ENCODE peak calls at places on chromosomes 13 and 19, in ten cellular contexts. A is lower leg skin, N is nephron progenitor cell, T is esophagus squamous epithelium, K is RWPE1, U is Calu3, J is AG04450, F is endothelial cell, V is breast epithelium, W is tibial nerve. X is an unnamed sample.

GRCh38 chr19:33431986-33432385 is 58.5 kb downstream of the CEBPG start:
- DNase-seq in A (no peak), T (no peak), F (no peak), V (no peak), N (no peak), U (no peak), K (no peak), J (no peak), W (no peak), X (peak)

GRCh38 chr13:110984392-110984791 is 69.5 kb upstream of the ANKRD10 start:
- DNase-seq in F (no peak), U (no peak), J (no peak), T (no peak), N (no peak), V (no peak), K (no peak), A (no peak), W (no peak), X (no peak)

GRCh38 chr19:43525836-43526771 is 897 bp downstream of the ETHE1 start:
- DNase-seq in J (no peak), F (peak), N (peak), U (peak), W (no peak), K (peak), A (no peak), V (peak), T (no peak), X (peak)

GRCh38 chr13:56424246-56424645 is 716.5 kb upstream of the PRR20A start:
- DNase-seq in V (no peak), N (no peak), F (no peak), T (no peak), J (no peak), K (peak), U (no peak), A (no peak), W (no peak), X (no peak)

GRCh38 chr13:113660066-113660465 is 2.1 kb upstream of the ATP4B start:
- DNase-seq in W (no peak), K (no peak), U (no peak), A (no peak), F (no peak), N (no peak), T (no peak), V (no peak), J (no peak), X (no peak)

GRCh38 chr13:96650301-96650886 is 343.9 kb downstream of the OXGR1 start:
- DNase-seq in A (no peak), V (no peak), W (no peak), T (no peak), U (no peak), K (no peak), N (no peak), J (no peak), F (no peak), X (no peak)

GRCh38 chr13:49329831-49330545 is 82.3 kb downstream of the CDADC1 start:
- DNase-seq in V (no peak), J (no peak), A (no peak), K (no peak), T (no peak), W (no peak), F (no peak), N (no peak), U (no peak), X (no peak)

GRCh38 chr19:28485300-28485699 is 727.7 kb downstream of the UQCRFS1 start:
- DNase-seq in W (peak), A (peak), T (no peak), J (no peak), F (no peak), N (no peak), K (no peak), V (no peak), U (peak), X (no peak)

GRCh38 chr13:113599396-113599795 is 14.8 kb downstream of the TFDP1 start:
- DNase-seq in T (no peak), F (no peak), W (no peak), N (no peak), J (no peak), V (no peak), A (no peak), K (no peak), U (no peak), X (peak)

GRCh38 chr13:44181938-44182337 is 191.7 kb upstream of the SERP2 start:
- DNase-seq in U (no peak), F (no peak), W (no peak), N (no peak), T (no peak), K (peak), V (no peak), J (no peak), A (no peak), X (no peak)

GRCh38 chr13:49693191-49693733 is 2.0 kb upstream of the EBPL start:
- DNase-seq in U (no peak), N (no peak), V (no peak), T (no peak), A (no peak), W (no peak), F (no peak), J (no peak), K (no peak), X (no peak)

GRCh38 chr13:80363890-80364503 is 23.1 kb upstream of the SPRY2 start:
- DNase-seq in J (no peak), W (no peak), V (no peak), A (no peak), U (no peak), T (no peak), K (peak), N (no peak), F (no peak), X (no peak)

GRCh38 chr19:22628401-22628800 is 5.7 kb upstream of the ZNF492 start:
- DNase-seq in F (no peak), A (no peak), N (no peak), K (no peak), T (no peak), U (no peak), V (no peak), J (no peak), W (no peak), X (no peak)

GRCh38 chr13:65656740-65657329 is 1573.3 kb downstream of the PCDH9 start:
- DNase-seq in J (no peak), A (no peak), T (no peak), K (peak), W (no peak), V (no peak), N (no peak), U (no peak), F (no peak), X (no peak)

GRCh38 chr13:79990048-79990447 is 350.9 kb downstream of the SPRY2 start:
- DNase-seq in K (no peak), A (no peak), J (no peak), U (no peak), W (no peak), F (no peak), V (no peak), T (no peak), N (no peak), X (no peak)

GRCh38 chr19:47518854-47519253 is 4.0 kb upstream of the NAPA start:
- DNase-seq in K (no peak), F (no peak), N (no peak), U (no peak), J (no peak), W (no peak), A (no peak), T (no peak), V (no peak), X (no peak)

GRCh38 chr13:75715598-75716523 is 79.7 kb downstream of the LMO7 start:
- DNase-seq in T (no peak), N (no peak), J (no peak), F (no peak), A (no peak), W (no peak), U (no peak), K (no peak), V (no peak), X (no peak)

GRCh38 chr13:57787058-57787791 is 155.7 kb downstream of the PCDH17 start:
- DNase-seq in A (no peak), T (no peak), U (no peak), W (no peak), K (no peak), J (no peak), N (peak), V (no peak), F (no peak), X (peak)

GRCh38 chr13:32976046-32976781 is 40.0 kb upstream of the KL start:
- DNase-seq in U (no peak), F (no peak), N (no peak), T (no peak), K (no peak), V (no peak), A (no peak), J (no peak), W (no peak), X (no peak)

GRCh38 chr13:61286148-61286745 is 129.4 kb downstream of the PCDH20 start:
- DNase-seq in A (no peak), K (no peak), F (peak), W (no peak), N (no peak), T (no peak), J (no peak), V (no peak), U (no peak), X (no peak)
- TF ChIP-seq CTCF in A (no peak), K (no peak), F (peak), W (no peak), N (peak), T (no peak), J (no peak), V (no peak), U (no peak), X (peak)

GRCh38 chr19:50790365-50790825 is at the start of gene ACP4:
- DNase-seq in F (no peak), V (no peak), K (no peak), T (no peak), J (no peak), U (no peak), A (no peak), W (no peak), N (no peak), X (no peak)

GRCh38 chr19:50779504-50780457 is 9.5 kb downstream of the GPR32 start:
- DNase-seq in J (no peak), F (no peak), U (no peak), W (no peak), T (no peak), K (no peak), V (no peak), A (no peak), N (no peak), X (no peak)

GRCh38 chr19:50785329-50785922 is 4.8 kb upstream of the ACP4 start:
- DNase-seq in U (no peak), F (no peak), V (no peak), W (no peak), J (no peak), A (no peak), N (no peak), K (no peak), T (no peak), X (no peak)

GRCh38 chr19:50780753-50781480 is 9.3 kb upstream of the ACP4 start:
- DNase-seq in J (no peak), N (no peak), V (no peak), W (no peak), T (no peak), F (no peak), U (no peak), K (no peak), A (no peak), X (no peak)

DNA sequence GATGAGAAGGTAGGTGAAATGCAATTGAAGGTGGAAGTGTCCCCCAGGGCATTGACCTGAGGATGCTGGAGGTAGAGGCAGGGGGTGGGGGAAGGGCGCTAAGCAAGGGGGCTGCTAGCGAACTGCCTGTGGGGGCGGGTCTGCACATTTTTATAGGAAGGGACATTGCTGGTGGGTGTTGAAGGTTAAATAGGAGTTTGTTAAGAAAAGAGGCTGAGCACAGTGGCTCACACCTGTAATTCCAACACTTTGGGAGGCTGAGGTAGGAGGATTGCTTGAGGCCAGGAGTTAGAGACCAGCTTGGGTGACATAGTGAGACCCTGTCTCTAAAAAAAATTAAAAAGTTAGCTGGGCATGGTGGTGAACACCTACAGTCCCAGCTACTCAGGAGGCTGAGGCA is 5.5 kb upstream of the ACP4 start:
- DNase-seq in U (no peak), V (no peak), T (no peak), F (no peak), W (no peak), A (no peak), K (no peak), J (no peak), N (no peak), X (no peak)
- TF ChIP-seq CTCF in U (no peak), V (no peak), T (no peak), F (no peak), W (no peak), A (no peak), K (no peak), J (no peak), N (no peak), X (no peak)

GRCh38 chr19:1252221-1252817 is 3.9 kb downstream of the MIDN start:
- DNase-seq in K (peak), U (peak), A (no peak), T (peak), F (peak), J (no peak), N (no peak), W (peak), V (peak), X (no peak)

GRCh38 chr19:1254081-1254527 is 5.7 kb downstream of the MIDN start:
- DNase-seq in A (no peak), N (no peak), F (no peak), U (no peak), T (no peak), K (no peak), V (no peak), J (no peak), W (no peak), X (no peak)

GRCh38 chr19:1251503-1252220 is 3.3 kb downstream of the MIDN start:
- DNase-seq in T (peak), F (peak), W (no peak), K (no peak), A (no peak), V (peak), U (no peak), J (no peak), N (peak), X (no peak)

GRCh38 chr19:1253514-1254080 is 5.2 kb downstream of the MIDN start:
- DNase-seq in N (no peak), T (no peak), K (no peak), J (no peak), W (no peak), A (peak), V (no peak), F (no peak), U (peak), X (no peak)

DNA sequence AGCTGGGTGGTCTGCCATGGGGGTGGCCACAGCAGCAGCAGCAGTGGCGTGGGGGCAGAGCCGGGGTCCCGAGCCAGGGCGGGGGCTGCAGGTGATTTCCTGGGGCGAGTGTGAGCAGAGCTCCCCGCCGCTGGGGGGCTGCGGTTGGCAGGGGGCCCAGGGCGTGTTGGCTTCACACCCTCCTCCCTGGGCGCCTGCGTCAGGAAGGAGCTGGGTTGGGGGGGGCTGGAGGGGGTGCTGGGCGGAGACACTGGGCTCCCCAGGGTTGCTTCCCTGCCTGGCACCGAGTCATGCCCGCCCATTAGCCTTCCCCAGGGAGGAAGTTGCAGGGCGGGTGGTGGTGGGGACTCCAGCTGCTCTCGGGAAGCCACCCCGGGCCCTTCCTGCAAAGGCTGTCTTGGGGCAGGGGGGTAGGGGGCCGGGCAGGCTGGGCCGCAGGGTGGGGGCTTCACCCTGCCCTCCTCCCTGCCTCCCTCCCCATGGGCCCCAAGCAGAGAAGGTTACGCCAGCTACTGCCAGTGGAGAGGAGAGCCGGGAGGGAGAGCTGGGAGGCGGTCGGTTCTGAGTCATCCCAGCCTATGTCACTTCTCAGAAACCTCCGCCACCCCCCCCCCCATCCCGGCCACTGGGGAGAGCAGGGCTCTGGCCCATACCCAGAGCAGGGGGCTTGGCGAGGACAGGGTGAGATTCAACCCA is 4.6 kb downstream of the MIDN start:
- DNase-seq in F (no peak), N (no peak), W (peak), T (peak), V (peak), J (peak), A (peak), U (peak), K (peak), X (no peak)
- TF ChIP-seq CTCF in F (no peak), N (no peak), W (peak), T (no peak), V (peak), J (peak), A (no peak), U (no peak), K (no peak), X (peak)

GRCh38 chr19:58400916-58401824 is 5.7 kb downstream of the RNF225 start:
- DNase-seq in N (peak), V (peak), F (peak), J (peak), K (peak), U (peak), A (peak), W (peak), T (peak), X (peak)
- TF ChIP-seq CTCF in N (no peak), V (no peak), F (no peak), J (no peak), K (no peak), U (no peak), A (no peak), W (no peak), T (no peak), X (peak)